ENCODE peak calls at places on chromosomes 12 and 14, in six cellular contexts. R is HL-60, U is A549, L is NCI-H1930, Q is mucosa of descending colon, S is lower lobe of right lung. D is an unnamed sample.

GRCh38 chr14:89618821-89619551 is 202.0 kb upstream of the FOXN3 start:
- DNase-seq in S (peak; percentile 81), Q (peak; percentile 85), R (peak; percentile 34), L (peak; percentile 49), U (peak; percentile 14), D (peak; percentile 75)

GRCh38 chr12:99766408-99766807 is 118.9 kb downstream of the GARIN6 start:
- DNase-seq in Q (no peak), U (no peak), S (no peak), R (no peak), L (no peak), D (no peak)

GRCh38 chr14:100671386-100671901 is 55.2 kb upstream of the DLK1 start:
- DNase-seq in L (no peak), U (no peak), R (no peak), S (no peak), Q (no peak), D (no peak)

GRCh38 chr12:127781336-127781735 is 485.6 kb upstream of the TMEM132C start:
- DNase-seq in U (no peak), R (no peak), L (no peak), Q (no peak), S (no peak), D (no peak)

GRCh38 chr14:100585448-100586152 is 1.6 kb downstream of the BEGAIN start:
- DNase-seq in L (no peak), U (no peak), R (no peak), Q (peak; percentile 33), S (peak; percentile 40), D (no peak)

GRCh38 chr14:76720382-76720813 is 40.9 kb upstream of the VASH1 start:
- DNase-seq in Q (no peak), U (no peak), L (no peak), R (peak; percentile 93), S (peak; percentile 66), D (no peak)

GRCh38 chr12:89884365-89884915 is 175.8 kb upstream of the ATP2B1 start:
- DNase-seq in S (no peak), U (no peak), Q (no peak), L (peak; percentile 35), R (no peak), D (no peak)

GRCh38 chr12:57429473-57430116 is 1.2 kb downstream of the R3HDM2 start:
- DNase-seq in L (no peak), Q (no peak), S (no peak), R (no peak), U (peak; percentile 32), D (no peak)

GRCh38 chr12:106309671-106310313 is 7.3 kb downstream of the TCP11L2 start:
- DNase-seq in Q (no peak), R (no peak), L (no peak), S (no peak), U (no peak), D (no peak)

GRCh38 chr14:89202413-89202812 is 214.6 kb downstream of the FOXN3 start:
- DNase-seq in R (no peak), L (no peak), U (no peak), Q (no peak), S (no peak), D (no peak)

GRCh38 chr14:59026086-59026485 is 162.4 kb upstream of the DAAM1 start:
- DNase-seq in U (no peak), Q (no peak), L (no peak), S (no peak), R (no peak), D (no peak)

GRCh38 chr14:91911474-91912032 is 35.9 kb downstream of the FBLN5 start:
- DNase-seq in S (no peak), Q (no peak), L (no peak), U (peak; percentile 68), R (peak; percentile 10), D (peak; percentile 26)

GRCh38 chr14:85532981-85533820 is 3.3 kb downstream of the FLRT2 start:
- DNase-seq in U (peak; percentile 80), S (peak; percentile 43), L (peak; percentile 27), Q (peak; percentile 50), R (no peak), D (no peak)